ENCODE peak calls at places on chromosomes 3 and 15, in six cellular contexts. C, S, Q, V, W and E are unnamed samples. For H3K9me3, the result is how much of the 10 kb centered on the place peaks cover.

GRCh38 chr3:74531491-74531890 is 83.0 kb downstream of the CNTN3 start:
- DNase-seq in C (no peak), S (no peak), Q (no peak), V (no peak), W (no peak), E (no peak)

GRCh38 chr3:197510642-197511018 is 45.1 kb downstream of the BDH1 start:
- DNase-seq in C (no peak), S (no peak), Q (no peak), V (no peak), W (no peak), E (no peak)

GRCh38 chr3:8886556-8886955 is 76.7 kb downstream of the RAD18 start:
- DNase-seq in C (no peak), S (no peak), Q (no peak), V (no peak), W (no peak), E (no peak)

GRCh38 chr3:55309336-55309735 is 177.8 kb downstream of the WNT5A start:
- DNase-seq in C (no peak), S (no peak), Q (no peak), V (no peak), W (no peak), E (no peak)

GRCh38 chr15:37102315-37103021 is 2.1 kb upstream of the MEIS2 start:
- DNase-seq in C (no peak), S (peak), Q (no peak), V (no peak), W (peak), E (peak)

GRCh38 chr3:105334138-105334882 is 32.4 kb upstream of the ALCAM start:
- DNase-seq in C (no peak), S (no peak), Q (no peak), V (no peak), W (no peak), E (no peak)

GRCh38 chr3:194806991-194807685 is 121.5 kb downstream of the FAM43A start:
- DNase-seq in C (no peak), S (no peak), Q (no peak), V (no peak), W (peak), E (no peak)

GRCh38 chr15:79132770-79133169 is 42.2 kb upstream of the RASGRF1 start:
- DNase-seq in C (no peak), S (no peak), Q (no peak), V (no peak), W (no peak), E (no peak)

GRCh38 chr3:134406331-134407246 is 32.3 kb upstream of the AMOTL2 start:
- DNase-seq in C (no peak), S (no peak), Q (peak), V (peak), W (no peak), E (no peak)

GRCh38 chr15:68042855-68043222 is 11.3 kb upstream of the PIAS1 start:
- DNase-seq in C (no peak), S (no peak), Q (no peak), V (no peak), W (no peak), E (no peak)

GRCh38 chr15:92159906-92160841 is 233.5 kb upstream of the ST8SIA2 start:
- DNase-seq in C (no peak), S (no peak), Q (no peak), V (no peak), W (no peak), E (no peak)

GRCh38 chr3:46492890-46493547 is 4.8 kb upstream of the RTP3 start:
- DNase-seq in C (no peak), S (no peak), Q (no peak), V (no peak), W (no peak), E (peak)

GRCh38 chr15:89114974-89115373 is 26.7 kb downstream of the ABHD2 start:
- DNase-seq in C (no peak), S (peak), Q (peak), V (no peak), W (peak), E (no peak)

GRCh38 chr3:67357610-67358458 is 296.6 kb downstream of the SUCLG2 start:
- DNase-seq in C (peak), S (no peak), Q (peak), V (no peak), W (peak), E (peak)

GRCh38 chr15:100785181-100786138 is 94.2 kb upstream of the ALDH1A3 start:
- DNase-seq in C (no peak), S (no peak), Q (no peak), V (peak), W (no peak), E (no peak)

GRCh38 chr3:169085827-169086226 is 577.7 kb downstream of the MECOM start:
- DNase-seq in C (no peak), S (no peak), Q (no peak), V (no peak), W (no peak), E (no peak)

GRCh38 chr15:89383635-89384604 is 49.3 kb upstream of the POLG start:
- DNase-seq in C (no peak), S (peak), Q (peak), V (no peak), W (peak), E (no peak)

GRCh38 chr3:9947025-9947995 is 4.9 kb downstream of the PRRT3 start:
- DNase-seq in C (no peak), S (peak), Q (peak), V (peak), W (peak), E (no peak)

GRCh38 chr3:80733522-80734176 is 965.9 kb upstream of the ROBO1 start:
- DNase-seq in C (no peak), S (peak), Q (peak), V (no peak), W (peak), E (no peak)

GRCh38 chr15:81209635-81210034 is 13.0 kb downstream of the IL16 start:
- DNase-seq in C (no peak), S (no peak), Q (no peak), V (no peak), W (no peak), E (no peak)

GRCh38 chr3:60048447-60048848 is 998.6 kb upstream of the CFAP20DC start:
- DNase-seq in C (no peak), S (no peak), Q (no peak), V (no peak), W (no peak), E (no peak)

GRCh38 chr3:196813903-196814302 is 53.8 kb upstream of the SENP5 start:
- DNase-seq in C (no peak), S (no peak), Q (no peak), V (no peak), W (no peak), E (no peak)

GRCh38 chr15:72237286-72238224 is 6.6 kb upstream of the PKM start:
- DNase-seq in C (no peak), S (peak), Q (no peak), V (peak), W (peak), E (no peak)

GRCh38 chr15:88089019-88089603 is 167.4 kb downstream of the NTRK3 start:
- DNase-seq in C (no peak), S (no peak), Q (no peak), V (no peak), W (no peak), E (no peak)

GRCh38 chr3:123419850-123420292 is 29.0 kb downstream of the ADCY5 start:
- DNase-seq in C (no peak), S (peak), Q (no peak), V (no peak), W (no peak), E (no peak)

GRCh38 chr3:149581681-149582349 is 76.0 kb downstream of the WWTR1 start:
- DNase-seq in C (no peak), S (peak), Q (peak), V (peak), W (peak), E (no peak)

GRCh38 chr3:152964901-152965609 is 130.1 kb downstream of the P2RY1 start:
- DNase-seq in C (no peak), S (no peak), Q (no peak), V (no peak), W (no peak), E (no peak)

GRCh38 chr3:78645628-78646310 is 1122.0 kb downstream of the ROBO1 start:
- DNase-seq in C (peak), S (no peak), Q (peak), V (no peak), W (peak), E (peak)

GRCh38 chr15:85142324-85142723 is 160.7 kb downstream of the PDE8A start:
- DNase-seq in C (no peak), S (no peak), Q (no peak), V (no peak), W (peak), E (no peak)

GRCh38 chr3:179954226-179954870 is 82.4 kb downstream of the PEX5L start:
- DNase-seq in C (no peak), S (no peak), Q (no peak), V (no peak), W (no peak), E (no peak)
- H3K4me3 ChIP-seq in C (no peak), S (no peak), Q (no peak), V (no peak), W (no peak), E (no peak)

DNA sequence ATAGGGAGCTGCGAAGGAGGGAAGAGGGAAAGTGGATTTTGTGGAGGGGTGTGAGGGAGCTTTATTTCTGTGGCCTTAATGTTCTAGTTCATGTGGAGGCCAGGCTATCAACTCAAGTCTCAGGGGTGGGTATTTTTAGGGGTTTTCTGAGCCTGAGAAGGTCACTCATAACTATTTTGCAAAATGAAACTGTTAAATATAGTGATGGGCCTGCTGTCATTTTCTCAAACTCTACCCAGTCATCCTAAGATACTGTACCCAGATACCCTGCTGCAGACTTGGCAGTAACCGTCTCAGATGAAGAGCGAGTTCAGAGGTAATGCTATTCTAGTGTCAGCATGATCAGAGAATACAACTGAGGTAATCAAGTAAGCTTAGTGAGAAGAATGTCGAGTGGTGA is 545.0 kb upstream of the TBL1XR1 start:
- DNase-seq in C (no peak), S (no peak), Q (no peak), V (no peak), W (no peak), E (no peak)
- H3K9me3 ChIP-seq in C (under half), S (under half), Q (under half), V (under half), W (under half), E (under half)

GRCh38 chr15:96342611-96343528 is 12.4 kb downstream of the NR2F2 start:
- DNase-seq in C (no peak), S (peak), Q (no peak), V (peak), W (no peak), E (no peak)

GRCh38 chr15:96340348-96340610 is 9.8 kb downstream of the NR2F2 start:
- DNase-seq in C (no peak), S (no peak), Q (no peak), V (no peak), W (no peak), E (no peak)

GRCh38 chr15:96340611-96341464 is 10.3 kb downstream of the NR2F2 start:
- DNase-seq in C (no peak), S (peak), Q (peak), V (peak), W (peak), E (no peak)

GRCh38 chr15:96342143-96342466 is 11.6 kb downstream of the NR2F2 start:
- DNase-seq in C (no peak), S (no peak), Q (no peak), V (no peak), W (no peak), E (no peak)

GRCh38 chr15:96341465-96342142 is 11.1 kb downstream of the NR2F2 start:
- DNase-seq in C (no peak), S (peak), Q (no peak), V (peak), W (no peak), E (no peak)
- H3K4me3 ChIP-seq in C (peak), S (peak), Q (peak), V (peak), W (peak), E (no peak)

DNA sequence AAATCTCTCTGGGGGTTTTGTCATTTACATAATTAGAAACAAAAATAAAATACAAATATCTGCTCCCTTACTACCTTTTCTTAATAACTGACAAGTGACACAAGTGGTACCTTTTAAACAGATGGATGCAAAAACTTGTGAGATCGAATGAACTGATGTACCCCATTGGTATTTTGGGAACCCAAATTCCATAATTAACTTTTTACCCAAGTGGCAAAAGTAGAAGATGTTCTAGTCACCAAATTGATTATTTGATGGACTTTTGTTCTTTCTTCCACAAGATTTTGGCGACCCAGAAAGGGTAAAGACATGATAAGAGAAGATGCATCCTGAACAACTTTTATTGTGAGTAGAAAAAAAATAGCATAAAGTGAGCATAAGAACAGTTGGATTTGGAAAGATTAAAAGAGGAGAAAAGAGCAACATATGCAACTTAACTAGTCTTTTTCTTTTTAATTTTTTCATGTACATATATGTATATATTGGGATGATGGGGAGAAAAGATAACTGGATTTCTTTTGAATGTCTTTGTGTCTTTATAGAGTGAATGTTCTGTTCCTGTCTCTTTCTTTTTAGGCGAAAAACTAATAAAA is 159.6 kb downstream of the TIGIT start:
- DNase-seq in C (no peak), S (no peak), Q (no peak), V (no peak), W (no peak), E (no peak)
- H3K9me3 ChIP-seq in C (under half), S (under half), Q (under half), V (under half), W (under half), E (under half)

GRCh38 chr3:157376596-157377300 is 59.9 kb upstream of the PTX3 start:
- DNase-seq in C (no peak), S (no peak), Q (no peak), V (no peak), W (no peak), E (no peak)
- H3K4me3 ChIP-seq in C (no peak), S (no peak), Q (no peak), V (no peak), W (no peak), E (no peak)

GRCh38 chr3:189300345-189300744 is 128.6 kb downstream of the TPRG1 start:
- DNase-seq in C (no peak), S (no peak), Q (no peak), V (no peak), W (no peak), E (no peak)

GRCh38 chr3:189297957-189298356 is 126.2 kb downstream of the TPRG1 start:
- DNase-seq in C (no peak), S (no peak), Q (no peak), V (no peak), W (no peak), E (no peak)

GRCh38 chr3:189301479-189301878 is 129.7 kb downstream of the TPRG1 start:
- DNase-seq in C (no peak), S (no peak), Q (no peak), V (no peak), W (no peak), E (no peak)

GRCh38 chr3:189295089-189295488 is 123.3 kb downstream of the TPRG1 start:
- DNase-seq in C (no peak), S (no peak), Q (no peak), V (no peak), W (no peak), E (no peak)

DNA sequence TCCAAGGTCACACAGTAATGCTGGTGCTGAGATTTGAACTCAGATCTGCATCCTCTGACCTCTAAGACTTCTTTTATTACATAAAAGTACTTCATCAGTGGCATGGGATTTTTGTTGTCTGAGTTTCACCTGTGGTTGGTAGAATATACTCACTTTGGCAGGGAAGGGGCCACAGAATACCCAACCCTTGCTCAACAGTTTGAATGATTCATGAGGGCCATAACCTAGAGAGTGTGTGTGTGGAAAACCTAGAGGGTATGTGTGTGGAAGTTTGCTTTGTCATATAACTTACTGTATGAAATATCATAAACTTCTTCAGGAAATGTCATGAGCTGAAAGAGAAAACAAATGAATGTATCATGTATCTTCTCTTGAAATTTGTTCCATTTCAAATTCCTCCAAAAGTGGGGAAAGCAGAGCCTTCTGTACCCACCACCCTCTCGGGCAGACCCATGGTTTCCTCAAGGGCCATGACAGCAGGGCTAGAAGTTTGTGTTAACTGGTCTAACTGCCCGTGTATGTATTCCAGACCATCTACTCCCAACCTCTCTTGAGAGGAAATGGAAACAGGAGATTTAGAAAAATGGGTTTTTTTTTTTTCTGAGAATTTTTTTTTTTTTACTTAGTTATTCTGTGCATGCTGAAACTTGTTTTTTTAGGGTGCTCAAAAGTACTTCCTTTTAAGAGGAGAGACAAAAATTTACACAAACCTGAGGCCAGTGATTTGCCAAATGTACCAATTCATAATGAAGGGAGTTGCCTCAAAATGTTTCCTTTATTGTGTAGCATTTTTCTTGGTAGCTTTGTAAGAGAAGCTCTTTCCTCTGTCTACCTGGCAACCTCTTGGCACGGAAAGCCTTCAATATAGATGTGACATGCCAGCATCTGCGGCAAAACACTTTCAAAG is 127.0 kb downstream of the TPRG1 start:
- DNase-seq in C (no peak), S (no peak), Q (no peak), V (no peak), W (no peak), E (no peak)
- H3K9me3 ChIP-seq in C (under half), S (under half), Q (under half), V (under half), W (under half), E (under half)